ENCODE peak calls at places on chromosomes 3 and 15, in six cellular contexts. T, D, E, K, G and J are unnamed samples.

GRCh38 chr3:99911433-99911832 is 93.8 kb downstream of the CMSS1 start:
- DNase-seq in T (no peak), D (no peak), E (no peak), K (no peak), G (no peak), J (peak; percentile 41)

GRCh38 chr15:64067564-64068030 is 21.3 kb upstream of the DAPK2 start:
- DNase-seq in T (peak; percentile 76), D (no peak), E (peak; percentile 66), K (peak; percentile 62), G (peak; percentile 59), J (no peak)

GRCh38 chr3:69009559-69010410 is 3.7 kb downstream of the EOGT start:
- DNase-seq in T (no peak), D (no peak), E (peak; percentile 92), K (no peak), G (no peak), J (no peak)

GRCh38 chr15:57263520-57263919 is 112.8 kb upstream of the CGNL1 start:
- DNase-seq in T (no peak), D (no peak), E (no peak), K (no peak), G (no peak), J (no peak)

GRCh38 chr15:44157679-44158078 is 37.4 kb downstream of the FRMD5 start:
- DNase-seq in T (no peak), D (no peak), E (peak; percentile 79), K (no peak), G (no peak), J (peak; percentile 93)

GRCh38 chr3:126551839-126552687 is 6.7 kb downstream of the C3orf22 start:
- DNase-seq in T (peak; percentile 62), D (peak; percentile 50), E (no peak), K (no peak), G (no peak), J (no peak)

GRCh38 chr3:183123891-183124290 is 24.6 kb upstream of the MCCC1 start:
- DNase-seq in T (no peak), D (no peak), E (peak; percentile 22), K (no peak), G (no peak), J (peak; percentile 41)

GRCh38 chr3:101999177-101999778 is 150.0 kb downstream of the NFKBIZ start:
- DNase-seq in T (no peak), D (no peak), E (no peak), K (no peak), G (no peak), J (no peak)

GRCh38 chr3:187066228-187066995 is 72.9 kb downstream of the RPL39L start:
- DNase-seq in T (no peak), D (no peak), E (peak; percentile 57), K (peak; percentile 40), G (peak; percentile 42), J (peak; percentile 38)

GRCh38 chr3:195458188-195458800 is 15.5 kb upstream of the ACAP2 start:
- DNase-seq in T (no peak), D (no peak), E (peak; percentile 75), K (peak; percentile 63), G (no peak), J (no peak)

GRCh38 chr15:58043192-58043903 is 22.2 kb downstream of the ALDH1A2 start:
- DNase-seq in T (no peak), D (no peak), E (peak; percentile 76), K (no peak), G (peak; percentile 41), J (no peak)

GRCh38 chr3:70994644-70995043 is 588.9 kb downstream of the FOXP1 start:
- DNase-seq in T (no peak), D (no peak), E (no peak), K (no peak), G (no peak), J (peak; percentile 57)

GRCh38 chr3:53489401-53490130 is 4.8 kb upstream of the CACNA1D start:
- DNase-seq in T (no peak), D (no peak), E (no peak), K (no peak), G (no peak), J (no peak)

GRCh38 chr3:53490131-53490474 is 4.3 kb upstream of the CACNA1D start:
- DNase-seq in T (no peak), D (no peak), E (no peak), K (no peak), G (no peak), J (no peak)

GRCh38 chr3:53485675-53486365 is 8.6 kb upstream of the CACNA1D start:
- DNase-seq in T (no peak), D (no peak), E (no peak), K (no peak), G (no peak), J (no peak)

GRCh38 chr3:53484979-53485378 is 9.4 kb upstream of the CACNA1D start:
- DNase-seq in T (no peak), D (no peak), E (no peak), K (no peak), G (no peak), J (no peak)

DNA sequence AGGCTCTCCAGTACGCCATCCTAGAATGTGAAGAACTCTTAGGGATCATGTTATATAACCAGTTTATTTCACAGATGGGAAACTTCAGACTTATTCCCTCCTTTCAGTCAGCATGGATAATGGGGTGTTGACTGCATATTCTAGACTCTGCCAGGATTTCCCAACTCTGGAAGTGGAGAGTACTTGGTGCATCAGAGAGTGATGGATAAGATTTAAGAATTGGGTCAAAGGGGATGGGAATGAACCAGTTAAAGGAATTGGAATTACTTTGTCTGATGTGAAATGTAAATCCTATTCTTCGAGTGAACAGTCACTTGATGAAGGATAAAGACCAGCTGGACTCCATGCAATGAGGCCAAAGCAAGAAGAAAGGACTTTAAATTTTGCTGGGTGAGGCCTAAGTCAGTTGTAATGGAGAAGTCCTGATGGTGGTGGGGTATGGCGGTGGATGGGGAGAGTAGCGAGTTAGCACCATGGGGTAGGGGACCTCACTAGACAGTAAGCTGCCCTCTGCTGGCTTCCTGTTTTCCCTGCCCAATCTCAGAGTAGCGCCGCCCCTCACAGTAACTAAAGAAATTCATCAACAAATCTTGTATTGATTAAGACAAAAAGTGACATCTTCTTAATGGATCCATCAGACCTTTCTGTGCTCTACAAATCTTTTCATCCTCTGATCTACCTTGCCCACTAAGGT is 7.3 kb upstream of the CACNA1D start:
- DNase-seq in T (no peak), D (no peak), E (no peak), K (no peak), G (no peak), J (no peak)
- H3K4me1 ChIP-seq in T (peaks cover 6% of the 10 kb centered on the region), D (peaks cover 2% of the 10 kb centered on the region), E (peaks cover 14% of the 10 kb centered on the region), K (no peaks in the 10 kb centered on the region), G (no peaks in the 10 kb centered on the region), J (no peaks in the 10 kb centered on the region)

GRCh38 chr15:39157902-39158301 is 423.0 kb upstream of the THBS1 start:
- DNase-seq in T (no peak), D (no peak), E (no peak), K (no peak), G (no peak), J (no peak)
- H3K27ac ChIP-seq in T (no peak overlapping the region), D (no peak overlapping the region), E (no peak overlapping the region), K (no peak overlapping the region), G (no peak overlapping the region), J (no peak overlapping the region)

GRCh38 chr3:49717539-49718418 is 1.7 kb downstream of the AMIGO3 start:
- DNase-seq in T (peak; percentile 80), D (peak; percentile 80), E (no peak), K (no peak), G (no peak), J (no peak)

GRCh38 chr3:49718419-49719213 is 868 bp downstream of the AMIGO3 start:
- DNase-seq in T (peak; percentile 85), D (peak; percentile 83), E (peak; percentile 22), K (no peak), G (no peak), J (no peak)

GRCh38 chr3:49720383-49721164 is 1.1 kb upstream of the AMIGO3 start:
- DNase-seq in T (peak; percentile 74), D (no peak), E (no peak), K (no peak), G (no peak), J (no peak)

GRCh38 chr3:49721165-49721860 is 1.8 kb upstream of the AMIGO3 start:
- DNase-seq in T (no peak), D (no peak), E (no peak), K (no peak), G (no peak), J (no peak)

DNA sequence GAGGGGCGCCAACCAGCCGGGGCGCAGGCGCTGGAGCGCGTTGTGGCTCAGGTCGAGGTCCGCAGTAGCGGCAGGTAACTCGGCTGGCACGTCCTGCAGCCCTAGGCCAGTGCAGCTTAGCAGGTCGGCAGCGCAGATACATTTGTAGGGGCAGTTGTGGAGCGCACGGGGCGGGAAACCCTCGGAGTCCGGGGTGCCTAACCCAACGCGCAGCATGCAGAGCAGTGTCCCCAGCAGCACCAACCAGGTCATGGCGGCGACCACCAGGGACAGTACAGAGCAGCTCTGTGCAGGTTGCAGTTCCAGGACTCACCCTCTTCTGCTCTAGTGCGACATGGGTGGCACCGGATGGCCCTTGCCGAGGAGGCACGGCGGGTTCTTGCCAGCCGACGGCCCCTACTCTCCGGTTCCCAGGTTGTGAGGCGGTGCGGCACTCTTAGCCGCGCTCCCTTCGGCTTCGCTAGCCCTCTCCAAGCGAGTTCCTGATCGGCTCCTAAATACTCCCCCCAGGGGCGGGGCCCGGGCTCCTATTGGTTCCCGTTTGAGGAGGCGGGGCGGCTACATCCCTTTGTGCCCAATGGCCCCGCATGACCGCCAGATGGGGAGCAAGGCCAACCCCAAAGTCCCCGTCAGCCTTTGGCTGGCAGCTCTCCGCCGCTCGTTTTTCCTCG is at the start of gene AMIGO3:
- DNase-seq in T (peak; percentile 98), D (peak; percentile 98), E (peak; percentile 95), K (peak; percentile 88), G (peak; percentile 98), J (peak; percentile 85)
- H3K4me1 ChIP-seq in T (peaks cover 61% of the 10 kb centered on the region), D (peaks cover 22% of the 10 kb centered on the region), E (no peaks in the 10 kb centered on the region), K (peaks cover 25% of the 10 kb centered on the region), G (peaks cover 26% of the 10 kb centered on the region), J (no peaks in the 10 kb centered on the region)

GRCh38 chr3:37096972-37097371 is 77.4 kb downstream of the LRRFIP2 start:
- DNase-seq in T (no peak), D (no peak), E (peak; percentile 54), K (no peak), G (no peak), J (no peak)
- H3K27ac ChIP-seq in T (peak overlapping the region; percentile 67), D (no peak overlapping the region), E (no peak overlapping the region), K (no peak overlapping the region), G (no peak overlapping the region), J (no peak overlapping the region)

DNA sequence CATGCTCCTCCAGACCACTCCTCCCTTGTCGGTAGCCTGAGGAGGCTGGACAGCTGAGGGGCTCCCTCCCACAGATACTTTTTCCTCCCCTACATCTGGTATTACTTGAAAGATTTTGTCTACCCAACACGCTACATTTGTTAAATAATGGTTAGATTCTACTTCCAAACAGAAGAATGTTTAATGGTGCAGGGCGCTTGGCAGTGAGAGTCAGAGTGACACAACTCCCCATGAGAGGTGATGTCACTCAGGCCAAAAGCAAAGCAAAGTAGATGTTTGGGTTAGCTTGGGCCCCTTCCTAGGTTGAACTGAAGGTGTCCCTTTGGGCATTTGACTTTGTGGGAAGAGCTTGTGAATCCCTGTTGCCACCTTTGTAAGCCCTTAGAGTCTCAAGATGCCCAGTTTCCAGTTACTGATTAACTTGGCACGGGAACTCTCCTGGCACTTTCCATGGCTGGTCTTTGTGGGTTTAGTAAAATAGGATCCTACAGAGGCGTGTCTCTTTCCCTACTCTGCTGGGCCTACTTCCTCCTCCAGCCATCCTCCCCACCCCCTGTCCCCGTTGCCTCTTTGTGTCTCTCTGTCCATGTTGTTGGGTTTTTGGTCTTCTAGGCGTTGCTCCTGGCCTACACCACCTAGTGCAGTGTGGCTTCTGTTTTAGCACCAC is 5.6 kb downstream of the LIMD1 start:
- DNase-seq in T (no peak), D (no peak), E (no peak), K (no peak), G (peak; percentile 72), J (no peak)
- H3K4me1 ChIP-seq in T (peaks cover 97% of the 10 kb centered on the region), D (peaks cover 32% of the 10 kb centered on the region), E (peaks cover 12% of the 10 kb centered on the region), K (peaks cover 49% of the 10 kb centered on the region), G (peaks cover 74% of the 10 kb centered on the region), J (peaks cover 15% of the 10 kb centered on the region)